ENCODE peak calls at places on chromosomes 16 and 17, in five cellular contexts. O, W, F, A and L are unnamed samples.

GRCh38 chr17:66285149-66285548 is 17.3 kb upstream of the PRKCA start:
- DNase-seq in O (no peak), F (no peak), W (no peak), A (no peak), L (no peak)

GRCh38 chr16:55001931-55002330 is 71.3 kb downstream of the IRX5 start:
- DNase-seq in F (no peak), W (no peak), A (peak), O (no peak), L (no peak)

GRCh38 chr17:33674685-33675084 is 381.6 kb upstream of the ASIC2 start:
- DNase-seq in A (peak), F (peak), W (peak), O (no peak), L (no peak)

GRCh38 chr16:89050868-89051311 is 42.8 kb upstream of the ACSF3 start:
- DNase-seq in W (no peak), F (no peak), O (no peak), A (no peak), L (no peak)

GRCh38 chr16:87724490-87725291 is 41.1 kb downstream of the KLHDC4 start:
- DNase-seq in W (no peak), A (no peak), F (no peak), O (no peak), L (no peak)

GRCh38 chr17:56727876-56728617 is 105.7 kb downstream of the C17orf67 start:
- DNase-seq in F (no peak), A (peak), O (no peak), W (no peak), L (no peak)

GRCh38 chr17:70855401-70856054 is 686.2 kb downstream of the KCNJ2 start:
- DNase-seq in A (peak), F (no peak), O (no peak), W (no peak), L (no peak)

GRCh38 chr16:65284583-65284982 is 162.7 kb upstream of the CDH11 start:
- DNase-seq in F (no peak), A (peak), W (no peak), O (no peak), L (no peak)

GRCh38 chr17:64200080-64201042 is 62.7 kb downstream of the TEX2 start:
- DNase-seq in A (peak), O (no peak), F (peak), W (no peak), L (no peak)

GRCh38 chr16:88922114-88922825 is 54.7 kb downstream of the CBFA2T3 start:
- DNase-seq in F (no peak), O (peak), A (no peak), W (peak), L (no peak)

GRCh38 chr17:77076046-77076882 is 64.5 kb upstream of the SEC14L1 start:
- DNase-seq in F (no peak), W (no peak), A (peak), O (no peak), L (no peak)

GRCh38 chr17:37067555-37068111 is 118.9 kb downstream of the AATF start:
- DNase-seq in A (peak), W (no peak), F (no peak), O (no peak), L (no peak)

GRCh38 chr17:66542183-66542966 is 240.0 kb downstream of the PRKCA start:
- DNase-seq in W (no peak), F (no peak), A (peak), O (no peak), L (no peak)

GRCh38 chr17:31387438-31387837 is 4.0 kb upstream of the RAB11FIP4 start:
- DNase-seq in O (no peak), W (no peak), F (no peak), A (no peak), L (peak)

GRCh38 chr17:45573915-45574314 is 83.4 kb upstream of the PLEKHM1 start:
- DNase-seq in F (no peak), W (no peak), O (no peak), A (no peak), L (no peak)

GRCh38 chr17:48054238-48055185 is 6.4 kb downstream of the NFE2L1 start:
- DNase-seq in F (no peak), O (no peak), W (peak), A (peak), L (no peak)

GRCh38 chr17:72136692-72137550 is 16.1 kb downstream of the SOX9 start:
- DNase-seq in F (no peak), A (peak), O (no peak), W (no peak), L (no peak)

GRCh38 chr17:5815396-5815795 is 231.1 kb upstream of the NLRP1 start:
- DNase-seq in A (no peak), O (no peak), W (no peak), F (no peak), L (no peak)

GRCh38 chr16:3020247-3020603 is at the start of gene TNFRSF12A:
- DNase-seq in W (peak), A (peak), O (peak), F (peak), L (peak)

GRCh38 chr16:68475071-68475470 is 26.8 kb upstream of the SMPD3 start:
- DNase-seq in F (no peak), O (no peak), A (peak), W (no peak), L (no peak)

GRCh38 chr17:44522883-44523671 is 19.9 kb upstream of the GPATCH8 start:
- DNase-seq in W (peak), A (peak), F (peak), O (peak), L (no peak)

GRCh38 chr17:78307887-78308633 is 51.8 kb downstream of the SOCS3 start:
- DNase-seq in A (no peak), O (no peak), F (no peak), W (no peak), L (no peak)

GRCh38 chr17:81354252-81354943 is 40.9 kb upstream of the BAHCC1 start:
- DNase-seq in A (no peak), O (no peak), W (no peak), F (no peak), L (no peak)

GRCh38 chr17:51050291-51051033 is 70.2 kb downstream of the SPAG9 start:
- DNase-seq in W (no peak), A (peak), O (no peak), F (no peak), L (no peak)

GRCh38 chr16:27822529-27823437 is 240.7 kb downstream of the GSG1L start:
- DNase-seq in F (no peak), A (no peak), W (no peak), O (no peak), L (no peak)

GRCh38 chr16:89973235-89973634 is 24.7 kb downstream of the DEF8 start:
- DNase-seq in W (no peak), A (no peak), F (no peak), O (no peak), L (no peak)

GRCh38 chr17:17416400-17417360 is 60.1 kb upstream of the MED9 start:
- DNase-seq in W (no peak), F (peak), O (peak), A (peak), L (no peak)

GRCh38 chr17:27657620-27658019 is 26.6 kb downstream of the LGALS9 start:
- DNase-seq in A (peak), W (no peak), O (no peak), F (no peak), L (no peak)

GRCh38 chr17:10618202-10618635 is 38.9 kb downstream of the MYH3 start:
- DNase-seq in A (peak), O (no peak), F (peak), W (peak), L (no peak)

GRCh38 chr17:69501591-69502468 is 87.3 kb downstream of the MAP2K6 start:
- DNase-seq in F (peak), O (peak), W (peak), A (peak), L (no peak)

GRCh38 chr16:58352690-58353089 is 39.6 kb upstream of the GINS3 start:
- DNase-seq in F (no peak), A (no peak), W (no peak), O (no peak), L (no peak)

GRCh38 chr16:49489686-49490320 is 116.2 kb downstream of the C16orf78 start:
- DNase-seq in A (no peak), F (no peak), O (peak), W (no peak), L (no peak)

GRCh38 chr17:6641374-6641818 is 536 bp downstream of the TXNDC17 start:
- DNase-seq in W (no peak), F (peak), A (peak), O (no peak), L (no peak)